ENCODE peak calls at places on chromosomes 13 and 19, in four cellular contexts. O is K562, T is GM12878, B is upper lobe of left lung. V is an unnamed sample.

GRCh38 chr13:90201676-90202425 is 1145.6 kb upstream of the MIR17HG start:
- ATAC-seq in B (no peak), O (no peak), T (no peak), V (no peak)

GRCh38 chr19:32708457-32708856 is 11.1 kb upstream of the TDRD12 start:
- ATAC-seq in B (peak; percentile 66), T (no peak), O (peak; percentile 66), V (no peak)

GRCh38 chr19:40216777-40217026 is 1.5 kb downstream of the TTC9B start:
- ATAC-seq in O (no peak), B (no peak), T (no peak), V (no peak)

GRCh38 chr19:47421844-47422395 is 2.6 kb upstream of the MEIS3 start:
- ATAC-seq in B (no peak), O (peak; percentile 7), T (no peak), V (no peak)

GRCh38 chr13:23378009-23378632 is 55.4 kb downstream of the SACS start:
- ATAC-seq in T (peak; percentile 30), O (no peak), B (no peak), V (no peak)

GRCh38 chr19:19342086-19343015 is 21.7 kb downstream of the MAU2 start:
- ATAC-seq in O (peak; percentile 98), B (peak; percentile 77), T (peak; percentile 95), V (peak; percentile 42)

GRCh38 chr19:57771417-57771816 is 1.9 kb downstream of the ZNF586 start:
- ATAC-seq in B (no peak), T (peak; percentile 7), O (no peak), V (no peak)

GRCh38 chr13:81778350-81778749 is 1437.4 kb upstream of the SPRY2 start:
- ATAC-seq in O (no peak), B (no peak), T (no peak), V (no peak)

GRCh38 chr13:110555601-110556223 is 5.8 kb downstream of the RAB20 start:
- ATAC-seq in B (peak; percentile 35), T (peak; percentile 75), O (no peak), V (peak; percentile 8)

GRCh38 chr19:5941673-5942072 is 27.6 kb downstream of the CAPS start:
- ATAC-seq in O (no peak), B (no peak), T (no peak), V (no peak)

GRCh38 chr13:103762523-103762922 is 696.3 kb upstream of the SLC10A2 start:
- ATAC-seq in B (no peak), O (no peak), T (no peak), V (no peak)

GRCh38 chr13:98503175-98504028 is 73.5 kb downstream of the STK24 start:
- ATAC-seq in T (peak; percentile 16), O (peak; percentile 77), B (no peak), V (no peak)

GRCh38 chr19:3275068-3275582 is 50.7 kb downstream of the CELF5 start:
- ATAC-seq in O (peak; percentile 76), T (peak; percentile 71), B (no peak), V (no peak)

GRCh38 chr19:3398900-3399278 is 32.5 kb downstream of the NFIC start:
- ATAC-seq in T (no peak), B (peak; percentile 12), O (no peak), V (peak; percentile 23)

GRCh38 chr19:46639356-46640061 is 3.5 kb upstream of the GNG8 start:
- ATAC-seq in O (peak; percentile 44), T (peak; percentile 52), B (no peak), V (peak; percentile 33)

GRCh38 chr13:43546260-43546659 is 240.5 kb downstream of the ENOX1 start:
- ATAC-seq in T (no peak), B (no peak), O (no peak), V (no peak)

GRCh38 chr13:40315416-40316064 is 350.9 kb downstream of the FOXO1 start:
- ATAC-seq in B (no peak), O (no peak), T (peak; percentile 44), V (peak; percentile 26)

GRCh38 chr19:4035018-4035566 is 27.6 kb downstream of the PIAS4 start:
- ATAC-seq in B (peak; percentile 2), T (no peak), O (no peak), V (no peak)

GRCh38 chr13:54875111-54875510 is 1846.5 kb downstream of the OLFM4 start:
- ATAC-seq in B (no peak), O (no peak), T (no peak), V (no peak)

GRCh38 chr19:32067686-32068085 is 277.7 kb upstream of the ZNF507 start:
- ATAC-seq in O (peak; percentile 55), T (no peak), B (no peak), V (no peak)

GRCh38 chr13:79011179-79011578 is 352.2 kb upstream of the OBI1 start:
- ATAC-seq in O (no peak), B (no peak), T (peak; percentile 71), V (no peak)

GRCh38 chr13:27138457-27139093 is 33.0 kb downstream of the USP12 start:
- ATAC-seq in T (peak; percentile 41), B (no peak), O (peak; percentile 73), V (no peak)

GRCh38 chr13:109256866-109257760 is 529.3 kb downstream of the IRS2 start:
- ATAC-seq in O (no peak), B (peak; percentile 84), T (no peak), V (peak; percentile 97)

GRCh38 chr19:35484637-35485036 is 5.6 kb downstream of the KRTDAP start:
- ATAC-seq in B (no peak), T (peak; percentile 99), O (no peak), V (no peak)

GRCh38 chr13:76223565-76223964 is 587.4 kb downstream of the LMO7 start:
- ATAC-seq in T (no peak), O (no peak), B (no peak), V (no peak)

GRCh38 chr19:47679251-47679900 is 33.8 kb upstream of the EHD2 start:
- ATAC-seq in B (no peak), T (no peak), O (no peak), V (peak; percentile 19)

GRCh38 chr19:28864577-28865042 is 348.3 kb downstream of the UQCRFS1 start:
- ATAC-seq in B (no peak), T (no peak), O (no peak), V (no peak)

GRCh38 chr19:41217741-41218140 is 1.3 kb upstream of the AXL start:
- ATAC-seq in T (no peak), B (no peak), O (no peak), V (no peak)

GRCh38 chr19:41218249-41218614 is 791 bp upstream of the AXL start:
- ATAC-seq in T (no peak), O (no peak), B (no peak), V (no peak)

GRCh38 chr19:41219924-41220567 is 1.0 kb downstream of the AXL start:
- ATAC-seq in B (no peak), T (no peak), O (peak; percentile 73), V (peak; percentile 26)

GRCh38 chr19:41221514-41222205 is 2.6 kb downstream of the AXL start:
- ATAC-seq in O (no peak), B (no peak), T (no peak), V (no peak)

GRCh38 chr19:41218615-41219507 is at the start of gene AXL:
- ATAC-seq in O (peak; percentile 16), T (no peak), B (peak; percentile 80), V (peak; percentile 83)
- TF ChIP-seq EP300 in O (no peak), T (no peak), B (no peak), V (no peak)

GRCh38 chr13:112325142-112325808 is 50.9 kb upstream of the SPACA7 start:
- ATAC-seq in B (no peak), O (no peak), T (no peak), V (no peak)

GRCh38 chr13:112325941-112326645 is 50.1 kb upstream of the SPACA7 start:
- ATAC-seq in B (no peak), O (no peak), T (no peak), V (no peak)

GRCh38 chr13:112328936-112329335 is 47.2 kb upstream of the SPACA7 start:
- ATAC-seq in B (no peak), O (no peak), T (no peak), V (no peak)

GRCh38 chr13:112329376-112329775 is 46.8 kb upstream of the SPACA7 start:
- ATAC-seq in T (no peak), B (no peak), O (no peak), V (no peak)

DNA sequence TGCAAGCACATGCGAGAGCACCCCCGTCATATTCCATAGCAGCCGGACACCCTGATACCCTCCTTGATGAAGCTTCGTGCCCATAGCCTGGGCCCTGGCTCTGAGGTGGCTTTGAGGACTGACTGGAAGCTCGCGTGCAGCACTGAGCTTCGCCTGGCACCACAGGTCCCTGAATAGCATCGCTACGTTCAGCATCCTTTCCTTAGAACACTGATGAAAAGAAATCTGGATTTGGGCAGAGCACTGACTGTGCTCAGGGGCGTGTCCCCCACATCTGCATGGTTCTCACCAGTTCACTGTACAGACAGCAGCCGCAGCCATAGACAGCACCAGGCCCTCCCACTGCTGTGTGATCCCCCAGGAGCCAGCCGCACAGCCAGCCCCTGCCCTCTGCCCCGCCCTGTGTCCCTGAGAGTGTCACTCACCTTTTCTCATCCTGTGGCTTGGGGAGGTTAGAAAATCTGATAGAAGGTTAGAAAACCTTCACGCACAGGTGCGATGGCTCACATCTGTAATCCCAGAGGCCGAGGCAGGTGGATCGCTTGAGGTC is 49.3 kb upstream of the SPACA7 start:
- ATAC-seq in T (no peak), B (no peak), O (no peak), V (no peak)
- TF ChIP-seq POLR2A in T (no peak), B (no peak), O (no peak), V (no peak)

GRCh38 chr13:65028101-65028500 is 2202.0 kb downstream of the PCDH9 start:
- ATAC-seq in T (no peak), O (no peak), B (no peak), V (no peak)

DNA sequence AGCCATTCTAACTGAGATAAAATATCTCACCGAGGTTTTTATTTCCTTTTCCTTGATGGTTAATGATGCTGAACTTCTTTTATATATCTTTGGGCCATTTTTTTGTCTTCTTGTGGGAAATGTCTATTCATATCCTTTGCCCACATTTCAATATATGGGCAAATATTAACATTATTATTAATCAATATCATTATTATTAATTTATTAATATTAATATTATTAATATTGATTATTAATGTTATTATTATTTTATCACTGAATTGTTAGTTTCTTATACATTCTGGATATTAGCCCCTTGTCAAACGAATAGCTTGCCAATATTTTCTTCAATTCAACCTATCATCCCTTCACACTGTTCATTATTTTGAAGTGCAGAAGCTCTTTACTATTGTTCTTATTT is 2203.6 kb downstream of the PCDH9 start:
- ATAC-seq in B (no peak), O (no peak), T (no peak), V (no peak)
- TF ChIP-seq POLR2AphosphoS5 in B (no peak), O (no peak), T (no peak), V (no peak)

DNA sequence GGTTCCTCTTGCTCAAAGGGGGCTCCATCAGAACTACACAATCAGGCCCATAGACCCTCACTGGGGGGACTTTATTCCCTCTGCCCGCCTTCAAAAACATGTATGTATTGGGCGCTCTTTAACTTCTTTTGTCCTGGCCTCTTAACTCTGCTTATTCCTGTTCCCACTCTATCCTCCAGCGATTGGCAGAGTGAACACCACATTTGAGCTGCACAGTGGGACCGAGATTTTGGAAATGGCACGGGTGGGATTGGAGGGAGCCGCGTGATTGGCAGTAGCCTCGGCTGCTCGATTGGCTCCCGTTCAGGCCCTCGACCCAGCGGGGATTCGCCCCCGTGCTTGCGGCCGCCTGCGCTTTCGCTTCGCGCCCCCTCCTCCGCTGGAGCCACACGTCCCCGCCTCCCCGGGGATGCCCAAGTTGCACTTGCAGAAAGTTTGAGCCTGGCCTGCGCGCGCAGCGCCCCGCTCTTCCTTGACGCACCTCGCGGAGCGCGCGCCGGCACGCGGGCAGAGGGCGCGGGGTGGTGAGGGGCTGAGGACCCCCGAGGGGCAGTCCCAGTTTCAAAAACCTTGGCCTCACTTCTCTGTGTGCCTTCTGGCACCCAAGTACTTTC is at the start of gene ZIC5:
- ATAC-seq in B (no peak), O (no peak), T (no peak), V (no peak)
- TF ChIP-seq EP300 in B (no peak), O (no peak), T (no peak), V (no peak)

V was measured in gastroesophageal sphincter.